ENCODE peak calls at places on chromosomes 2 and 18, in eight cellular contexts. J, O, V, U, K, F, B and P are unnamed samples.
A peak's percentile ranks its signal among the peaks of the same experiment; 100 is the strongest.

GRCh38 chr2:73823916-73824523 is 4.7 kb upstream of the STAMBP start:
- DNase-seq in J (peak; percentile 67), O (peak; percentile 74), K (no peak), U (no peak), F (no peak), B (peak; percentile 44), V (no peak), P (peak; percentile 71)

GRCh38 chr2:219109468-219109867 is 48.7 kb upstream of the IHH start:
- DNase-seq in O (no peak), B (no peak), V (no peak), F (no peak), K (peak; percentile 46), J (no peak), U (peak; percentile 73), P (no peak)

GRCh38 chr2:25760319-25760718 is 86.9 kb upstream of the DTNB start:
- DNase-seq in J (no peak), V (no peak), F (no peak), B (no peak), O (no peak), U (no peak), K (no peak), P (no peak)

GRCh38 chr18:27789406-27789805 is 387.5 kb downstream of the CDH2 start:
- DNase-seq in F (no peak), V (no peak), J (no peak), U (no peak), K (no peak), B (no peak), O (no peak), P (no peak)

GRCh38 chr18:24878289-24878688 is 417.9 kb downstream of the HRH4 start:
- DNase-seq in V (no peak), K (no peak), U (no peak), B (no peak), J (no peak), F (no peak), O (peak; percentile 37), P (no peak)

GRCh38 chr2:69190743-69191425 is 177.9 kb downstream of the ANTXR1 start:
- DNase-seq in J (no peak), V (no peak), B (no peak), K (no peak), F (no peak), O (no peak), U (no peak), P (no peak)

GRCh38 chr2:71226391-71226964 is 425 bp downstream of the PAIP2B start:
- DNase-seq in K (peak; percentile 5), V (peak; percentile 51), J (peak; percentile 0), B (peak; percentile 21), O (no peak), U (peak; percentile 71), F (peak; percentile 63), P (no peak)

GRCh38 chr2:27849558-27849957 is 40.6 kb downstream of the RBKS start:
- DNase-seq in K (no peak), F (no peak), V (no peak), O (no peak), U (no peak), B (no peak), J (no peak), P (no peak)

GRCh38 chr18:11872479-11873136 is 21.4 kb downstream of the CHMP1B start:
- DNase-seq in O (no peak), U (no peak), F (peak; percentile 67), J (peak; percentile 24), B (no peak), V (no peak), K (no peak), P (no peak)

GRCh38 chr2:27010139-27010538 is 22.6 kb upstream of the TMEM214 start:
- DNase-seq in O (no peak), V (no peak), F (no peak), J (no peak), U (no peak), B (no peak), K (no peak), P (no peak)

GRCh38 chr2:105866439-105867170 is 121.9 kb downstream of the NCK2 start:
- DNase-seq in V (no peak), B (no peak), J (peak; percentile 52), K (no peak), U (no peak), F (no peak), O (no peak), P (no peak)

GRCh38 chr2:240792658-240793312 is 27.2 kb downstream of the KIF1A start:
- DNase-seq in O (no peak), V (peak; percentile 1), F (peak; percentile 26), U (peak; percentile 44), J (no peak), B (no peak), K (no peak), P (no peak)

GRCh38 chr2:196079052-196079451 is 10.4 kb upstream of the DNAH7 start:
- DNase-seq in U (no peak), F (no peak), K (no peak), B (no peak), O (no peak), J (no peak), V (no peak), P (no peak)

GRCh38 chr2:85772019-85772745 is 18.4 kb downstream of the ATOH8 start:
- DNase-seq in U (peak; percentile 96), O (peak; percentile 99), J (peak; percentile 93), F (peak; percentile 99), B (peak; percentile 95), K (no peak), V (peak; percentile 99), P (peak; percentile 77)

GRCh38 chr2:207148025-207148424 is 17.7 kb downstream of the KLF7 start:
- DNase-seq in J (peak; percentile 36), U (no peak), B (no peak), K (no peak), O (peak; percentile 68), F (no peak), V (no peak), P (no peak)

GRCh38 chr2:9199716-9200633 is 6.6 kb upstream of the ASAP2 start:
- DNase-seq in F (no peak), B (no peak), V (no peak), K (no peak), O (no peak), J (no peak), U (no peak), P (no peak)

GRCh38 chr2:60826126-60826525 is 55.2 kb upstream of the REL start:
- DNase-seq in B (no peak), U (no peak), O (no peak), J (no peak), F (no peak), K (no peak), V (no peak), P (no peak)

GRCh38 chr2:195252018-195252417 is 405.0 kb upstream of the SLC39A10 start:
- DNase-seq in U (no peak), V (no peak), F (no peak), B (no peak), K (no peak), J (no peak), O (no peak), P (no peak)

GRCh38 chr18:35942661-35943060 is 29.8 kb upstream of the RMP24 start:
- DNase-seq in O (no peak), F (no peak), B (no peak), U (no peak), V (no peak), K (no peak), J (no peak), P (no peak)

GRCh38 chr2:5315512-5315911 is 376.7 kb upstream of the SOX11 start:
- DNase-seq in V (no peak), K (no peak), B (no peak), J (no peak), F (no peak), U (no peak), O (no peak), P (no peak)

GRCh38 chr2:16084274-16084673 is 143.9 kb downstream of the MYCN start:
- DNase-seq in F (no peak), V (no peak), B (no peak), K (no peak), U (no peak), O (no peak), J (no peak), P (no peak)

GRCh38 chr2:10305715-10306114 is 3.0 kb downstream of the HPCAL1 start:
- DNase-seq in J (no peak), K (no peak), V (no peak), B (no peak), U (no peak), O (no peak), F (no peak), P (no peak)

GRCh38 chr2:242054881-242055801 is 185.6 kb downstream of the RTP5 start:
- DNase-seq in B (no peak), V (no peak), K (no peak), F (no peak), J (no peak), U (no peak), O (no peak), P (no peak)

GRCh38 chr2:235780410-235780809 is 286.6 kb downstream of the AGAP1 start:
- DNase-seq in U (no peak), V (no peak), J (no peak), B (no peak), K (no peak), O (no peak), F (no peak), P (no peak)

GRCh38 chr18:75533954-75534353 is 106.5 kb upstream of the SMIM21 start:
- DNase-seq in O (peak; percentile 16), U (no peak), B (no peak), K (no peak), F (no peak), V (no peak), J (no peak), P (no peak)

GRCh38 chr2:44940612-44941464 is 664 bp upstream of the SIX3 start:
- DNase-seq in K (no peak), O (no peak), J (no peak), B (no peak), F (no peak), V (no peak), U (no peak), P (no peak)

GRCh38 chr2:218029366-218030360 is 26.9 kb upstream of the TNS1 start:
- DNase-seq in U (no peak), V (no peak), O (no peak), F (peak; percentile 19), J (no peak), K (no peak), B (peak; percentile 10), P (no peak)

GRCh38 chr2:16487686-16488085 is 177.9 kb downstream of the CYRIA start:
- DNase-seq in K (no peak), J (peak; percentile 62), F (no peak), O (no peak), B (no peak), U (no peak), V (no peak), P (no peak)

GRCh38 chr2:98569915-98570314 is 38.4 kb downstream of the COA5 start:
- DNase-seq in F (no peak), O (no peak), V (no peak), J (no peak), K (no peak), B (no peak), U (no peak), P (no peak)

GRCh38 chr18:44602380-44602779 is 78.3 kb upstream of the SETBP1 start:
- DNase-seq in B (no peak), J (peak; percentile 25), O (peak; percentile 85), U (no peak), F (no peak), V (no peak), K (no peak), P (no peak)